ENCODE peak calls at places on chromosome 4, in nine cellular contexts. One of them, this sample, is unnamed. For H3K27me3, the result is how much of the 10 kb centered on the place peaks cover.

GRCh38 chr4:76233534-76233933 is 18.0 kb upstream of the FAM47E start:
- DNase-seq in right atrium auricular region: no peak
- DNase-seq in CD8-positive, alpha-beta memory T cell: no peak
- DNase-seq in MG63: no peak
- DNase-seq in transverse colon: no peak
- DNase-seq in psoas muscle: no peak
- DNase-seq in aorta: no peak
- DNase-seq in IMR-90: no peak
- DNase-seq in uterus: no peak
- DNase-seq in this sample: no peak

GRCh38 chr4:29805245-29805644 is 914.9 kb upstream of the PCDH7 start:
- DNase-seq in aorta: no peak
- DNase-seq in IMR-90: peak
- DNase-seq in uterus: no peak
- DNase-seq in MG63: no peak
- DNase-seq in right atrium auricular region: no peak
- DNase-seq in CD8-positive, alpha-beta memory T cell: no peak
- DNase-seq in transverse colon: no peak
- DNase-seq in psoas muscle: no peak
- DNase-seq in this sample: no peak

GRCh38 chr4:155961575-155961974 is 7.9 kb upstream of the CTSO start:
- DNase-seq in right atrium auricular region: no peak
- DNase-seq in CD8-positive, alpha-beta memory T cell: no peak
- DNase-seq in uterus: no peak
- DNase-seq in IMR-90: no peak
- DNase-seq in transverse colon: no peak
- DNase-seq in aorta: no peak
- DNase-seq in psoas muscle: no peak
- DNase-seq in MG63: no peak
- DNase-seq in this sample: no peak

GRCh38 chr4:158192439-158193158 is 17.7 kb upstream of the TMEM144 start:
- DNase-seq in aorta: no peak
- DNase-seq in IMR-90: no peak
- DNase-seq in uterus: no peak
- DNase-seq in psoas muscle: no peak
- DNase-seq in transverse colon: no peak
- DNase-seq in MG63: no peak
- DNase-seq in CD8-positive, alpha-beta memory T cell: no peak
- DNase-seq in right atrium auricular region: no peak
- DNase-seq in this sample: no peak

GRCh38 chr4:138841341-138841740 is 174.2 kb upstream of the NOCT start:
- DNase-seq in right atrium auricular region: no peak
- DNase-seq in transverse colon: no peak
- DNase-seq in MG63: no peak
- DNase-seq in CD8-positive, alpha-beta memory T cell: no peak
- DNase-seq in uterus: no peak
- DNase-seq in psoas muscle: no peak
- DNase-seq in IMR-90: no peak
- DNase-seq in aorta: no peak
- DNase-seq in this sample: peak

GRCh38 chr4:147753047-147753446 is 21.2 kb downstream of the ARHGAP10 start:
- DNase-seq in right atrium auricular region: no peak
- DNase-seq in transverse colon: no peak
- DNase-seq in CD8-positive, alpha-beta memory T cell: no peak
- DNase-seq in MG63: no peak
- DNase-seq in aorta: no peak
- DNase-seq in uterus: no peak
- DNase-seq in IMR-90: no peak
- DNase-seq in psoas muscle: no peak
- DNase-seq in this sample: peak

GRCh38 chr4:48173055-48173991 is 39.3 kb upstream of the TXK start:
- DNase-seq in right atrium auricular region: no peak
- DNase-seq in MG63: peak
- DNase-seq in transverse colon: no peak
- DNase-seq in aorta: no peak
- DNase-seq in uterus: no peak
- DNase-seq in CD8-positive, alpha-beta memory T cell: no peak
- DNase-seq in psoas muscle: no peak
- DNase-seq in IMR-90: peak
- DNase-seq in this sample: peak

GRCh38 chr4:20618010-20618409 is 82.2 kb upstream of the PACRGL start:
- DNase-seq in MG63: no peak
- DNase-seq in psoas muscle: peak
- DNase-seq in right atrium auricular region: no peak
- DNase-seq in aorta: peak
- DNase-seq in uterus: peak
- DNase-seq in IMR-90: no peak
- DNase-seq in transverse colon: peak
- DNase-seq in CD8-positive, alpha-beta memory T cell: no peak
- DNase-seq in this sample: no peak

GRCh38 chr4:145186719-145187118 is 6.3 kb upstream of the OTUD4 start:
- DNase-seq in uterus: no peak
- DNase-seq in psoas muscle: no peak
- DNase-seq in right atrium auricular region: no peak
- DNase-seq in transverse colon: no peak
- DNase-seq in aorta: no peak
- DNase-seq in CD8-positive, alpha-beta memory T cell: no peak
- DNase-seq in IMR-90: no peak
- DNase-seq in MG63: no peak
- DNase-seq in this sample: no peak

GRCh38 chr4:57053508-57053907 is 56.7 kb downstream of the IGFBP7 start:
- DNase-seq in IMR-90: peak
- DNase-seq in transverse colon: no peak
- DNase-seq in MG63: no peak
- DNase-seq in CD8-positive, alpha-beta memory T cell: no peak
- DNase-seq in aorta: peak
- DNase-seq in right atrium auricular region: peak
- DNase-seq in uterus: no peak
- DNase-seq in psoas muscle: no peak
- DNase-seq in this sample: no peak

GRCh38 chr4:40227284-40227683 is 30.5 kb downstream of the RHOH start:
- DNase-seq in IMR-90: no peak
- DNase-seq in right atrium auricular region: no peak
- DNase-seq in MG63: no peak
- DNase-seq in transverse colon: no peak
- DNase-seq in CD8-positive, alpha-beta memory T cell: no peak
- DNase-seq in psoas muscle: no peak
- DNase-seq in aorta: no peak
- DNase-seq in uterus: no peak
- DNase-seq in this sample: no peak

GRCh38 chr4:68498413-68499007 is 51.2 kb downstream of the TMPRSS11E start:
- DNase-seq in transverse colon: peak
- DNase-seq in IMR-90: peak
- DNase-seq in uterus: no peak
- DNase-seq in CD8-positive, alpha-beta memory T cell: peak
- DNase-seq in aorta: peak
- DNase-seq in MG63: peak
- DNase-seq in psoas muscle: no peak
- DNase-seq in right atrium auricular region: no peak
- DNase-seq in this sample: peak

GRCh38 chr4:153013202-153013988 is 77.3 kb downstream of the FHDC1 start:
- DNase-seq in MG63: no peak
- DNase-seq in right atrium auricular region: no peak
- DNase-seq in uterus: no peak
- DNase-seq in aorta: no peak
- DNase-seq in transverse colon: no peak
- DNase-seq in psoas muscle: no peak
- DNase-seq in CD8-positive, alpha-beta memory T cell: no peak
- DNase-seq in IMR-90: no peak
- DNase-seq in this sample: no peak

GRCh38 chr4:87152310-87153061 is 67.9 kb downstream of the KLHL8 start:
- DNase-seq in right atrium auricular region: no peak
- DNase-seq in IMR-90: no peak
- DNase-seq in aorta: no peak
- DNase-seq in CD8-positive, alpha-beta memory T cell: no peak
- DNase-seq in psoas muscle: no peak
- DNase-seq in transverse colon: no peak
- DNase-seq in MG63: no peak
- DNase-seq in uterus: peak
- DNase-seq in this sample: no peak

GRCh38 chr4:792729-793108 is 33.2 kb downstream of the CPLX1 start:
- DNase-seq in aorta: no peak
- DNase-seq in uterus: no peak
- DNase-seq in transverse colon: no peak
- DNase-seq in MG63: no peak
- DNase-seq in CD8-positive, alpha-beta memory T cell: peak
- DNase-seq in IMR-90: no peak
- DNase-seq in right atrium auricular region: no peak
- DNase-seq in psoas muscle: no peak
- DNase-seq in this sample: no peak

GRCh38 chr4:791866-792630 is 33.9 kb downstream of the CPLX1 start:
- DNase-seq in right atrium auricular region: no peak
- DNase-seq in uterus: no peak
- DNase-seq in aorta: no peak
- DNase-seq in CD8-positive, alpha-beta memory T cell: no peak
- DNase-seq in IMR-90: no peak
- DNase-seq in psoas muscle: no peak
- DNase-seq in transverse colon: peak
- DNase-seq in MG63: no peak
- DNase-seq in this sample: peak

GRCh38 chr4:793941-794621 is 31.8 kb downstream of the CPLX1 start:
- DNase-seq in MG63: no peak
- DNase-seq in CD8-positive, alpha-beta memory T cell: no peak
- DNase-seq in transverse colon: no peak
- DNase-seq in IMR-90: peak
- DNase-seq in right atrium auricular region: no peak
- DNase-seq in aorta: no peak
- DNase-seq in uterus: no peak
- DNase-seq in psoas muscle: no peak
- DNase-seq in this sample: no peak

GRCh38 chr4:794911-795725 is 30.8 kb downstream of the CPLX1 start:
- DNase-seq in transverse colon: no peak
- DNase-seq in right atrium auricular region: no peak
- DNase-seq in uterus: no peak
- DNase-seq in psoas muscle: no peak
- DNase-seq in MG63: no peak
- DNase-seq in IMR-90: no peak
- DNase-seq in CD8-positive, alpha-beta memory T cell: no peak
- DNase-seq in aorta: no peak
- DNase-seq in this sample: no peak

DNA sequence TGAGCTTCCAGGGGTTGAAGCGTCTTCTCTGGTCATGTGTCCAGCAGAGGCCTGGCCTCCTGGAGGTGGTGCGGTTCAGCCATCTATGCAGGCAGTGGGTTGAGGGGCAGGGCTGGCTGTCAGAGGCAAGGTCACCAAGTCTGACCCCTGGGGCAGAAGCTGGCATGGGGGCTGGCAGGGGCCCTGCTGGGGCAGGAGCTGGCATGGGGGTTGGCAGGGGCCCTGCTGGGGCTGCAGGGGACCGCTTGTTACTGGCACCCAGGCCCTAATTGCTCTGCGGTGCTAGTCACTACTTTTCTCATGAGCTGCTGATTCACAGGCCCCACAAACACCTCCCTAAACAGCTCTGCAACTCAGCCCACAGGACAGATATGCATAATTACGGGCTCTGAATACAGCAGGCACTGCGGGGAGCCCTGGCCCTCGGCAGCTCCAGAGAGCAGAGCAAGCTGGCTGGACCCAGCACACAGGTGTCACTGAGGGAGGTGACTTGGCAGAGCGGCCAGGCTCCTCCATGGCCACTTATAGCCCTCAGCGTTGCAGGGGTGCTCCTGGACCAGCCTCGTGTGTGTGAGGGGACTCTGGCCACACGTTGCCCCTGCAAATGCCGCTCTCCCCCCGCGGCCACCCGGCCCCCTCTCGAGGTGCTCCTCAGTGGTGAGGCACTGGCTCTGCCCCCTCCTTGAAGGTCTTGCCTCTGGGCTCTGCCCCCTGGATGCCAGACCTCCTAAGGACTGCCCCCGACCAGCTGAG is 32.6 kb downstream of the CPLX1 start:
- DNase-seq in uterus: no peak
- DNase-seq in MG63: no peak
- DNase-seq in aorta: no peak
- DNase-seq in right atrium auricular region: no peak
- DNase-seq in psoas muscle: no peak
- DNase-seq in CD8-positive, alpha-beta memory T cell: no peak
- DNase-seq in transverse colon: no peak
- DNase-seq in IMR-90: no peak
- DNase-seq in this sample: no peak
- H3K27me3 ChIP-seq in uterus: under half
- H3K27me3 ChIP-seq in MG63: under half
- H3K27me3 ChIP-seq in aorta: under half
- H3K27me3 ChIP-seq in right atrium auricular region: under half
- H3K27me3 ChIP-seq in psoas muscle: half or more
- H3K27me3 ChIP-seq in CD8-positive, alpha-beta memory T cell: under half
- H3K27me3 ChIP-seq in transverse colon: half or more
- H3K27me3 ChIP-seq in IMR-90: half or more
- H3K27me3 ChIP-seq in this sample: half or more

DNA sequence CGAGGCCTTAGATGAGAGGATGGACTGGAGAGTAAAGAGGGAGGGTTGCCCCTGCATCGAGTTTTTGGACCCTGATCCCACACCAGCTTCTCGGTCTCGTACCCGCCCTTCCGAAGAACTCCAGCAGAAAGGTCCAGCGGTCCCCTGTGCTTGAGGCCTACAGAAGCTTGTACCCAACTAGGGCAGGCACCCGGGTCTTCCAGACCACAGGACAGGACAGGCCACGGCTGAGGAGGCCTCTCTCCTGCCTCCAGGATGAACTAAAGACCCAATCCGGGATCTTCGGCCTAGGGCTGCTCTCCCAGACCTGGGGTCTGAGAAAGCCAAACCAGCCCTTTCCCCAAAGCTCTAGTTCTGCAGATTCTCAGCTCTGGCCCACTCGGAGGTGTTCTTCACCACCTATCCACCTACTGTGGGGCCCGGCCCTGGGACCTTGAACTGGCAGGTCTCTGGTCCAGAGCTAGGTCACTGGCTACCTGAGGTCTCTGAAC is 1.2 kb downstream of the NKX3-2 start:
- DNase-seq in aorta: no peak
- DNase-seq in CD8-positive, alpha-beta memory T cell: no peak
- DNase-seq in IMR-90: no peak
- DNase-seq in right atrium auricular region: no peak
- DNase-seq in psoas muscle: no peak
- DNase-seq in MG63: no peak
- DNase-seq in transverse colon: no peak
- DNase-seq in uterus: no peak
- DNase-seq in this sample: no peak
- H3K27me3 ChIP-seq in aorta: under half
- H3K27me3 ChIP-seq in CD8-positive, alpha-beta memory T cell: half or more
- H3K27me3 ChIP-seq in IMR-90: half or more
- H3K27me3 ChIP-seq in right atrium auricular region: half or more
- H3K27me3 ChIP-seq in psoas muscle: half or more
- H3K27me3 ChIP-seq in MG63: under half
- H3K27me3 ChIP-seq in transverse colon: half or more
- H3K27me3 ChIP-seq in uterus: under half
- H3K27me3 ChIP-seq in this sample: half or more

GRCh38 chr4:13544556-13545393 is 467 bp upstream of the NKX3-2 start:
- DNase-seq in CD8-positive, alpha-beta memory T cell: no peak
- DNase-seq in uterus: peak
- DNase-seq in IMR-90: peak
- DNase-seq in right atrium auricular region: no peak
- DNase-seq in psoas muscle: no peak
- DNase-seq in MG63: peak
- DNase-seq in transverse colon: peak
- DNase-seq in aorta: no peak
- DNase-seq in this sample: peak
- H3K27me3 ChIP-seq in CD8-positive, alpha-beta memory T cell: half or more
- H3K27me3 ChIP-seq in uterus: under half
- H3K27me3 ChIP-seq in IMR-90: half or more
- H3K27me3 ChIP-seq in right atrium auricular region: half or more
- H3K27me3 ChIP-seq in psoas muscle: half or more
- H3K27me3 ChIP-seq in MG63: under half
- H3K27me3 ChIP-seq in transverse colon: half or more
- H3K27me3 ChIP-seq in aorta: under half
- H3K27me3 ChIP-seq in this sample: half or more

GRCh38 chr4:814312-814850 is 11.5 kb downstream of the CPLX1 start:
- DNase-seq in IMR-90: no peak
- DNase-seq in transverse colon: no peak
- DNase-seq in MG63: no peak
- DNase-seq in psoas muscle: peak
- DNase-seq in aorta: no peak
- DNase-seq in CD8-positive, alpha-beta memory T cell: no peak
- DNase-seq in right atrium auricular region: no peak
- DNase-seq in uterus: no peak
- DNase-seq in this sample: no peak
- H3K27me3 ChIP-seq in IMR-90: half or more
- H3K27me3 ChIP-seq in transverse colon: under half
- H3K27me3 ChIP-seq in MG63: under half
- H3K27me3 ChIP-seq in psoas muscle: half or more
- H3K27me3 ChIP-seq in aorta: under half
- H3K27me3 ChIP-seq in CD8-positive, alpha-beta memory T cell: under half
- H3K27me3 ChIP-seq in right atrium auricular region: under half
- H3K27me3 ChIP-seq in uterus: under half
- H3K27me3 ChIP-seq in this sample: half or more

This sample was measured in cardiac muscle cell.